ENCODE peak calls at places on chromosomes 16 and 17, in six cellular contexts. N is neuronal stem cell, J is IMR-90, V is H9, Z is mesendoderm, M is mesenchymal stem cell. E is an unnamed sample.

GRCh38 chr17:68600881-68601564 is at the start of gene FAM20A:
- DNase-seq in N (no peak), J (no peak), V (peak), M (peak), Z (peak), E (peak)

GRCh38 chr17:32298721-32299578 is 33.3 kb downstream of the RHBDL3 start:
- DNase-seq in Z (no peak), J (no peak), V (no peak), N (no peak), M (peak), E (no peak)

GRCh38 chr16:71762186-71762585 is 37.7 kb upstream of the PHLPP2 start:
- DNase-seq in J (peak), Z (no peak), N (no peak), M (peak), V (no peak), E (no peak)

GRCh38 chr17:72143245-72143644 is 22.4 kb downstream of the SOX9 start:
- DNase-seq in N (no peak), M (no peak), V (no peak), Z (no peak), J (no peak), E (no peak)

GRCh38 chr17:41150026-41150425 is 401 bp upstream of the KRTAP4-5 start:
- DNase-seq in J (no peak), V (no peak), N (no peak), Z (no peak), M (no peak), E (no peak)

GRCh38 chr16:27264151-27264550 is 4.4 kb downstream of the NSMCE1 start:
- DNase-seq in N (no peak), Z (peak), J (peak), M (peak), V (no peak), E (no peak)

GRCh38 chr16:65525743-65526142 is 403.9 kb upstream of the CDH11 start:
- DNase-seq in J (no peak), Z (no peak), N (no peak), V (no peak), M (no peak), E (no peak)

GRCh38 chr17:42325026-42325425 is 36.7 kb downstream of the STAT5A start:
- DNase-seq in N (no peak), J (peak), Z (no peak), M (peak), V (no peak), E (no peak)

GRCh38 chr16:14499110-14499509 is 130.9 kb downstream of the PARN start:
- DNase-seq in N (no peak), V (no peak), Z (peak), M (no peak), J (no peak), E (no peak)

GRCh38 chr16:29816694-29817441 is 916 bp downstream of the PAGR1 start:
- DNase-seq in Z (peak), N (no peak), M (peak), J (peak), V (peak), E (no peak)

GRCh38 chr17:57380055-57380356 is 123.7 kb downstream of the MSI2 start:
- DNase-seq in N (no peak), Z (no peak), J (no peak), M (no peak), V (no peak), E (no peak)

GRCh38 chr16:83715217-83715920 is 92.4 kb upstream of the HSBP1 start:
- DNase-seq in J (no peak), Z (no peak), M (no peak), N (no peak), V (no peak), E (no peak)

GRCh38 chr16:85419503-85420408 is 193.4 kb upstream of the GSE1 start:
- DNase-seq in Z (no peak), N (no peak), J (no peak), M (no peak), V (no peak), E (peak)

GRCh38 chr16:17076121-17076757 is 394.5 kb downstream of the XYLT1 start:
- DNase-seq in Z (no peak), J (peak), N (no peak), V (no peak), M (no peak), E (no peak)

GRCh38 chr17:50601789-50602375 is 32.8 kb upstream of the ABCC3 start:
- DNase-seq in M (no peak), V (no peak), J (no peak), N (no peak), Z (no peak), E (no peak)

GRCh38 chr17:69335018-69335417 is 8.1 kb upstream of the ABCA5 start:
- DNase-seq in J (peak), N (no peak), Z (peak), V (no peak), M (peak), E (no peak)

GRCh38 chr17:1077536-1078061 is 80.7 kb downstream of the TIMM22 start:
- DNase-seq in N (no peak), V (peak), Z (no peak), J (no peak), M (no peak), E (no peak)

GRCh38 chr16:66578596-66579531 is at the start of gene CMTM2:
- DNase-seq in J (no peak), V (no peak), Z (no peak), M (no peak), N (no peak), E (peak)

GRCh38 chr16:1526608-1527555 is 6.6 kb upstream of the TMEM204 start:
- DNase-seq in M (no peak), Z (no peak), V (no peak), J (no peak), N (no peak), E (no peak)

GRCh38 chr16:1530349-1530882 is 3.0 kb upstream of the TMEM204 start:
- DNase-seq in N (no peak), V (no peak), M (no peak), J (no peak), Z (no peak), E (no peak)

GRCh38 chr16:1530883-1531637 is 2.4 kb upstream of the TMEM204 start:
- DNase-seq in V (no peak), Z (no peak), M (peak), N (no peak), J (peak), E (no peak)

GRCh38 chr16:1527836-1528811 is 5.3 kb upstream of the TMEM204 start:
- DNase-seq in Z (no peak), J (no peak), N (no peak), M (no peak), V (no peak), E (no peak)

GRCh38 chr16:1528921-1529537 is 4.4 kb upstream of the TMEM204 start:
- DNase-seq in J (no peak), V (no peak), N (no peak), Z (no peak), M (no peak), E (no peak)
- H4K8ac ChIP-seq in J (no peak), V (no peak), N (peak), Z (no peak), M (no peak), E (no peak)

GRCh38 chr17:49079840-49080663 is 52.5 kb upstream of the B4GALNT2 start:
- DNase-seq in V (no peak), J (no peak), M (no peak), N (no peak), Z (no peak), E (no peak)
- H3K18ac ChIP-seq in V (no peak), J (no peak), M (no peak), N (no peak), Z (no peak), E (no peak)

DNA sequence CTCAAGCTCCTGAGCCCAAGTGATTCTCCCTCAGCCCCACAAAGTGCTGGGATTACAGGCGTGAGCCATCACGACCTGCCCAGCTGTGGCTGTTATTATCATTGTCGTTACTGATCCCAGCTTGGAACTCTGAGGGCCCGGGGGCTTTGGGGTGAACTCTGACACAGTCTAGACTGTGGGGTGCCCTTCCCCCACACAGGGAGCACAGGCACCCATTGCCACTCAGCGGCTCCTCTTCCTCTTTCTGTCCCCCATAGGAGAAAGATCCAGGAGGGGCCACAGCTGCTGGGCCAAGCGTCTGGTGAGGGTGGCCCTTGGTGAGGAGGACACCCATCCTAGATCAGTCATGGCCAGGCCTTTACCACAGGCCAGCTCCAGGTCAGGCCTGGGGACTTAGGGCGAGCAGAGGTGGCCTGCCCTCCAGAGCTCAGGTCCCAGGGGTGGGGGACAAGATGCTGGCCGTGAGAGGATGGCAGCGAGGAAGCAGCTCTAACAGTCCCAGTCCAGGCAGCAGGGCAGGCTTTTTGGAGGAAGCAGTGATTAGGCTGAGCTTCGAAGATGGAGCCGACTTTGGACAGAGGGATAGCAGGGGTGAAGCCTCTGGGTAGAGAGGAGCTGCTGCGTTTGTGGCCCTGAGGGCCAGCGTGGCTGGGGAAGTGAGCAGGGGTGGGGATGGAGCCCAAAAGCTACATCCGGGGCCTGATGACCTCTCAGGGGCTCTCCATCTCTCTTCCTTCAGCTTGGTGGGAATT is 24.7 kb downstream of the TMEM235 start:
- DNase-seq in M (no peak), Z (no peak), J (no peak), V (no peak), N (no peak), E (no peak)
- H4K8ac ChIP-seq in M (peak), Z (no peak), J (no peak), V (no peak), N (peak), E (peak)

GRCh38 chr17:35596530-35597233 is 9.6 kb downstream of the AP2B1 start:
- DNase-seq in N (no peak), M (no peak), J (no peak), V (peak), Z (peak), E (peak)
- H3K18ac ChIP-seq in N (no peak), M (no peak), J (no peak), V (no peak), Z (no peak), E (no peak)

DNA sequence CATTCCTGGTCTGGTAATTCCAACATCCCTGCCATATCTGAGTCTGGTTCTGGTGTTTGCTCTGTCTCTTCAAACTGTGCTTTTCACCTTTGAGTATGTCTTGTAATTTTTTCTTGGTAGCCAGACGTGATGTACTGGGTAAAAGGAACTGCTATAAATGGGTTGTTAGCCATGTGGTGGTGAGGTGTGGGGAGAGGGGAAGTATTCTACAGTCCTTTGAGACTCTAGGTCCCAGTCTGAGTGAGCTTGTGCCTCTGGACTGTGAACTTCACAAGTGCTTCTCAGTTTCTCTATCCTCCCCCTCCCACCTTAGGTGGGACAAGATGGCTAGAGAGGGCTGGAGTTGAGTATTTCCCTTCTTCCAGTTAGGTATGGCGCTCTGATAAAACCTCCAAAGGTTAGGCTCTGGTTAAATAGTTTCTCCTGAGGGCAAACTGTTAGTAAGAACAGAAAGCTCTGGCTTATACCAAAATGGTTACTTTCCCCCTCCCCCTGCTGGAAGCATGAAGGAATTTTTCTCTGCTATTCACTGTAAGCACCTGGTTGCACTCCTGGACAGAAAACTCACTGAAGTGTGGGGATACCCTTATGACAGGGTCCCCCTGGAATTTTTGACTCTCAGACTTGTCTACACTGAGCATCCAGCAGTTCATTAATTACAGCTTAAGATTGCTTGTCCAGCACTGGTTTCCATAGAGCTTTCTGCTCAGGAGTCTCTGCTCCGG is 87.8 kb downstream of the MARCHF10 start:
- DNase-seq in V (peak), N (no peak), M (no peak), J (no peak), Z (peak), E (no peak)
- H4K8ac ChIP-seq in V (no peak), N (no peak), M (no peak), J (no peak), Z (no peak), E (no peak)

GRCh38 chr16:16028311-16028999 is 79.0 kb downstream of the ABCC1 start:
- DNase-seq in J (no peak), M (no peak), V (no peak), Z (no peak), N (no peak), E (no peak)

GRCh38 chr16:16021988-16022682 is 72.7 kb downstream of the ABCC1 start:
- DNase-seq in M (peak), Z (peak), V (peak), J (peak), N (peak), E (no peak)

GRCh38 chr16:16027728-16028310 is 78.4 kb downstream of the ABCC1 start:
- DNase-seq in N (no peak), M (no peak), J (no peak), Z (no peak), V (no peak), E (no peak)

GRCh38 chr16:16022683-16023064 is 73.3 kb downstream of the ABCC1 start:
- DNase-seq in V (no peak), N (no peak), Z (no peak), M (no peak), J (no peak), E (no peak)

GRCh38 chr16:16025214-16025968 is 76.0 kb downstream of the ABCC1 start:
- DNase-seq in V (no peak), Z (no peak), M (peak), J (peak), N (no peak), E (no peak)
- H3K18ac ChIP-seq in V (no peak), Z (no peak), M (peak), J (peak), N (no peak), E (no peak)

GRCh38 chr16:87952751-87953150 is 1.5 kb downstream of the BANP start:
- DNase-seq in V (no peak), M (no peak), N (no peak), J (no peak), Z (no peak), E (no peak)

GRCh38 chr16:87949071-87949744 is 2.0 kb upstream of the BANP start:
- DNase-seq in N (no peak), J (no peak), Z (no peak), V (no peak), M (no peak), E (no peak)

GRCh38 chr16:87951550-87952538 is 610 bp downstream of the BANP start:
- DNase-seq in J (no peak), V (no peak), N (peak), M (peak), Z (peak), E (no peak)

GRCh38 chr16:87948735-87949070 is 2.5 kb upstream of the BANP start:
- DNase-seq in J (no peak), Z (no peak), M (no peak), N (no peak), V (no peak), E (no peak)

DNA sequence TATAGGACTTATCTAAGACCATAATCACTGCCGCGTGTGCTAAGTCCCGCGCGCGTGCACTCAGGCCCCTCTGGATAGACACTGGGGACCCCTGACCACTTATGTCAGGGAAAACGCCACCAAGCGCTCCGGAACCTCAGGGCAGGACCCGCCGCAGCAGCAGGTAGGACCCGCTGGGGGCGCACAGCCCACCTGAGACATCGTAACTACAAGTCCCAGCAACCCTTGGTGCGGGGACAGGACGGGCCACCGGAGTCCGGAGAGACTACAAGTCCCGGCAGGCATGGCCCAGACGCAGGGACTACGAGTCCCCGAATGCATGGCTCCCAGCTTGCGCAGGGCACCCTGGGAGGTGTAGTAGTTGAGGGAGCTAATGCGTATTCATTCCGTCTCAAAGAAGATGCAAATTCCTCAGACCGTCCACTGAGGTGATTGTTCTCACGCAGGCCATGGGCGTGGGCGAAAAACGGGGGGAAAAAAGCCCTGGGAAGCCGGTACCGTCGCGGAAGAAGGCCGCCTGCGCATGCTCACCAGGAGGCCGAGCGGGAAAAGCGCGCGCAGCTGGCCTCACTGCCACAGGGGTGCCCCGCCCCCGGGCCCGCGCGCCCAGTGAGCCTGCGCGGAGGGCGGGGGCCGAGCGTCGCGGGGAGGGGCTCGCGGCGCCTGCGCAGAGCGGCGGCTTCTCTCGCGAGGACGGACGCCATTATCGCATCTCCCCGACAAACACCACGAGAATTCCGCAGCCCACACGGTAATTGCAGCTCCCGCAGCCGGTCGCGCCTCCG is at the start of gene BANP:
- DNase-seq in N (peak), Z (peak), M (peak), J (peak), V (peak), E (peak)
- H4K8ac ChIP-seq in N (peak), Z (peak), M (peak), J (peak), V (no peak), E (peak)

GRCh38 chr16:20740007-20740883 is 1.4 kb downstream of the THUMPD1 start:
- DNase-seq in N (no peak), J (no peak), M (peak), Z (peak), V (no peak), E (no peak)

GRCh38 chr16:20740901-20741491 is 622 bp downstream of the THUMPD1 start:
- DNase-seq in N (peak), Z (peak), V (peak), J (peak), M (peak), E (peak)

GRCh38 chr16:20743591-20743990 is 2.0 kb upstream of the THUMPD1 start:
- DNase-seq in Z (no peak), M (no peak), N (no peak), V (no peak), J (no peak), E (no peak)

GRCh38 chr16:20744922-20745440 is 3.4 kb upstream of the THUMPD1 start:
- DNase-seq in Z (no peak), J (no peak), N (no peak), V (no peak), M (no peak), E (no peak)

DNA sequence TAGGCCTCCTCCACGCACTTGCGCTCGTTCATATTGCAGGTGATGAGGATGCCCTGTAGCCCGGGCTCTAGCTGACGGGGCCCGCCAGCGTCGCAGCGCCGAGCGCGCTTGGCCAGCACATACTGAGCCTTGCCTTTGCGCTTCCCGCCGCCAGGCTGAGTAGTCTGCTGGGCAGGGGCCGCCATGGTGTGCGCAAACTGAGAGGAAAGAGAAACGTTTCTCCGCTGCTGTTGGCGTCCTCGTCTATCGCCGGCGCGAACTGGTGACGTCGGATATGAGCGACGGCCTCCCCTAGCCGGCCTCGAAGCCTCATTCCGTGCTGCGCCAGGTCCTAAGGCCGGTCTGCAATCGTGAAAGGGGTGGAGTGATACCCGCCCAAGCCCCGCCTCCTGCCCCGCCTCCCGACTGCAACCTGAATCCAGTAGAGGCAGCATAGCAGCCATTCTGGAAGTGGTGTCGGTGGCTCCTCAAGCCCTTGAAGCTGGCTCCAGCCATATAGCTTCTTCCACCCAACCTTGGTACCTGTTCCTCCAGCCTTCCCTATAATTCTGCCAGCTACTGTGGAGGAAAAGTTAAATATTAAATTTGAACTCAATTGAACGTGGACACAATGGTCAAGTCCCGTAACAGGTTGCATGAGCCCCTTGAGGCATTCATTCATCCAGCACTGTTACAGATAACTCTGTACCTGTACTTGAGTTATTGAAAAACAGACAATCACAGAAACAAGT is at the start of gene THUMPD1:
- DNase-seq in J (peak), V (peak), M (peak), Z (peak), N (peak), E (peak)
- H3K18ac ChIP-seq in J (peak), V (peak), M (peak), Z (peak), N (peak), E (peak)

E was measured in H1.